ENCODE peak calls at places on chromosomes 13 and 19, in seven cellular contexts. C is EL, N is colonic mucosa, Z is endodermal cell, H is ELR, F is HTR-8/SVneo, D is LHCN-M2. U is an unnamed sample.
A peak's percentile ranks its signal among the peaks of the same experiment; 100 is the strongest.

GRCh38 chr13:46403851-46404731 is 17.0 kb upstream of the RUBCNL start:
- DNase-seq in C (no peak), N (no peak), Z (no peak), H (no peak), F (no peak), D (no peak), U (no peak)

GRCh38 chr19:48636859-48637448 is at the start of gene DBP:
- DNase-seq in C (peak; percentile 48), N (no peak), Z (peak; percentile 83), H (peak; percentile 40), F (no peak), D (no peak), U (no peak)

GRCh38 chr19:50331187-50332013 is 2.2 kb upstream of the KCNC3 start:
- DNase-seq in C (no peak), N (no peak), Z (peak; percentile 86), H (no peak), F (no peak), D (no peak), U (no peak)

GRCh38 chr19:18731562-18732008 is 48.1 kb downstream of the CRTC1 start:
- DNase-seq in C (no peak), N (no peak), Z (peak; percentile 71), H (no peak), F (no peak), D (no peak), U (no peak)

GRCh38 chr13:28356506-28357064 is 138.3 kb downstream of the FLT1 start:
- DNase-seq in C (peak; percentile 31), N (no peak), Z (no peak), H (peak; percentile 28), F (no peak), D (no peak), U (no peak)

GRCh38 chr19:8445488-8446001 is 770 bp downstream of the HNRNPM start:
- DNase-seq in C (peak; percentile 51), N (peak; percentile 68), Z (peak; percentile 67), H (peak; percentile 71), F (no peak), D (no peak), U (peak; percentile 59)

GRCh38 chr13:107205318-107206112 is 637.6 kb upstream of the ARGLU1 start:
- DNase-seq in C (peak; percentile 32), N (peak; percentile 56), Z (peak; percentile 92), H (peak; percentile 35), F (peak; percentile 36), D (peak; percentile 30), U (peak; percentile 69)

GRCh38 chr19:10122066-10122465 is 2.4 kb upstream of the EIF3G start:
- DNase-seq in C (peak; percentile 48), N (no peak), Z (no peak), H (peak; percentile 51), F (no peak), D (no peak), U (no peak)

GRCh38 chr19:31066385-31066784 is 282.9 kb downstream of the TSHZ3 start:
- DNase-seq in C (peak; percentile 78), N (no peak), Z (no peak), H (peak; percentile 81), F (peak; percentile 79), D (peak; percentile 87), U (peak; percentile 27)

GRCh38 chr19:17178291-17178690 is 36.9 kb upstream of the USE1 start:
- DNase-seq in C (no peak), N (no peak), Z (no peak), H (no peak), F (no peak), D (no peak), U (no peak)

GRCh38 chr13:48505597-48506091 is 27.2 kb downstream of the RCBTB2 start:
- DNase-seq in C (no peak), N (no peak), Z (no peak), H (no peak), F (no peak), D (peak; percentile 97), U (no peak)

GRCh38 chr13:108086678-108087077 is 128.7 kb downstream of the LIG4 start:
- DNase-seq in C (no peak), N (no peak), Z (peak; percentile 75), H (peak; percentile 1), F (no peak), D (no peak), U (no peak)

GRCh38 chr19:21463449-21464105 is 41.8 kb upstream of the ZNF429 start:
- DNase-seq in C (peak; percentile 35), N (peak; percentile 70), Z (peak; percentile 97), H (no peak), F (no peak), D (no peak), U (no peak)

GRCh38 chr19:2462635-2463421 is 6.1 kb upstream of the LMNB2 start:
- DNase-seq in C (peak; percentile 98), N (peak; percentile 88), Z (peak; percentile 99), H (peak; percentile 99), F (peak; percentile 61), D (peak; percentile 99), U (peak; percentile 59)

GRCh38 chr19:35318679-35319448 is 10.1 kb upstream of the CD22 start:
- DNase-seq in C (peak; percentile 91), N (peak; percentile 32), Z (no peak), H (peak; percentile 96), F (peak; percentile 88), D (peak; percentile 89), U (no peak)

GRCh38 chr19:18254546-18255500 is 19.4 kb downstream of the IQCN start:
- DNase-seq in C (no peak), N (peak; percentile 78), Z (peak; percentile 68), H (no peak), F (no peak), D (no peak), U (no peak)

GRCh38 chr19:3073931-3074595 is 11.8 kb upstream of the TLE5 start:
- DNase-seq in C (no peak), N (no peak), Z (peak; percentile 78), H (no peak), F (no peak), D (peak; percentile 41), U (peak; percentile 46)

GRCh38 chr19:10464456-10464855 is 38.7 kb downstream of the KEAP1 start:
- DNase-seq in C (no peak), N (no peak), Z (no peak), H (no peak), F (no peak), D (no peak), U (no peak)

GRCh38 chr19:44949550-44949949 is 3.7 kb downstream of the APOC2 start:
- DNase-seq in C (no peak), N (no peak), Z (no peak), H (no peak), F (no peak), D (no peak), U (no peak)

GRCh38 chr13:26895081-26895807 is 134.7 kb upstream of the GPR12 start:
- DNase-seq in C (peak; percentile 35), N (no peak), Z (peak; percentile 58), H (peak; percentile 47), F (no peak), D (no peak), U (no peak)

GRCh38 chr13:21934309-21934708 is 263.4 kb downstream of the FGF9 start:
- DNase-seq in C (no peak), N (no peak), Z (no peak), H (no peak), F (no peak), D (no peak), U (no peak)

GRCh38 chr13:106140476-106140875 is 395.0 kb downstream of the EFNB2 start:
- DNase-seq in C (no peak), N (no peak), Z (no peak), H (no peak), F (no peak), D (no peak), U (no peak)

GRCh38 chr13:112791662-112792440 is 102.0 kb downstream of the ATP11A start:
- DNase-seq in C (no peak), N (no peak), Z (no peak), H (no peak), F (no peak), D (no peak), U (no peak)

GRCh38 chr13:40408602-40409001 is 257.8 kb downstream of the FOXO1 start:
- DNase-seq in C (peak; percentile 90), N (no peak), Z (no peak), H (peak; percentile 86), F (peak; percentile 37), D (peak; percentile 83), U (no peak)